ENCODE peak calls at places on chromosomes 3 and 15, in five cellular contexts. One of them, this sample, is unnamed.

GRCh38 chr15:65595960-65596359 is 15.0 kb downstream of the INTS14 start:
- DNase-seq in body of pancreas: no peak
- DNase-seq in esophagus muscularis mucosa: no peak
- DNase-seq in sigmoid colon: no peak
- DNase-seq in ovary: no peak
- DNase-seq in this sample: no peak

GRCh38 chr3:124078978-124079911 is 87.3 kb upstream of the ROPN1 start:
- DNase-seq in ovary: no peak
- DNase-seq in sigmoid colon: no peak
- DNase-seq in body of pancreas: peak
- DNase-seq in esophagus muscularis mucosa: no peak
- DNase-seq in this sample: no peak

GRCh38 chr3:71063768-71064287 is 519.7 kb downstream of the FOXP1 start:
- DNase-seq in sigmoid colon: no peak
- DNase-seq in ovary: no peak
- DNase-seq in body of pancreas: peak
- DNase-seq in esophagus muscularis mucosa: peak
- DNase-seq in this sample: no peak

GRCh38 chr15:66600240-66600627 is 34.4 kb upstream of the LCTL start:
- DNase-seq in body of pancreas: no peak
- DNase-seq in ovary: no peak
- DNase-seq in esophagus muscularis mucosa: no peak
- DNase-seq in sigmoid colon: no peak
- DNase-seq in this sample: no peak

GRCh38 chr3:72227536-72228070 is 442.7 kb upstream of the PROK2 start:
- DNase-seq in esophagus muscularis mucosa: no peak
- DNase-seq in body of pancreas: no peak
- DNase-seq in sigmoid colon: no peak
- DNase-seq in ovary: no peak
- DNase-seq in this sample: no peak

GRCh38 chr3:51675201-51675611 is 4.2 kb downstream of the TEX264 start:
- DNase-seq in body of pancreas: no peak
- DNase-seq in ovary: no peak
- DNase-seq in esophagus muscularis mucosa: no peak
- DNase-seq in sigmoid colon: peak
- DNase-seq in this sample: no peak

GRCh38 chr15:82890338-82891024 is 62.0 kb downstream of the HOMER2 start:
- DNase-seq in esophagus muscularis mucosa: no peak
- DNase-seq in ovary: no peak
- DNase-seq in body of pancreas: no peak
- DNase-seq in sigmoid colon: no peak
- DNase-seq in this sample: no peak

GRCh38 chr3:194487289-194488006 is 646 bp upstream of the ATP13A3 start:
- DNase-seq in body of pancreas: peak
- DNase-seq in sigmoid colon: peak
- DNase-seq in ovary: peak
- DNase-seq in esophagus muscularis mucosa: peak
- DNase-seq in this sample: peak

GRCh38 chr3:115381573-115381912 is 234.5 kb upstream of the ZBTB20 start:
- DNase-seq in body of pancreas: no peak
- DNase-seq in sigmoid colon: no peak
- DNase-seq in esophagus muscularis mucosa: no peak
- DNase-seq in ovary: no peak
- DNase-seq in this sample: no peak

GRCh38 chr3:102206506-102207145 is 228.2 kb upstream of the ZPLD1 start:
- DNase-seq in esophagus muscularis mucosa: peak
- DNase-seq in ovary: peak
- DNase-seq in body of pancreas: peak
- DNase-seq in sigmoid colon: peak
- DNase-seq in this sample: peak

GRCh38 chr3:142243134-142243533 is 17.7 kb upstream of the GK5 start:
- DNase-seq in body of pancreas: no peak
- DNase-seq in esophagus muscularis mucosa: no peak
- DNase-seq in ovary: no peak
- DNase-seq in sigmoid colon: no peak
- DNase-seq in this sample: no peak

GRCh38 chr3:52218454-52218853 is 7.0 kb downstream of the TLR9 start:
- DNase-seq in esophagus muscularis mucosa: no peak
- DNase-seq in sigmoid colon: no peak
- DNase-seq in ovary: peak
- DNase-seq in body of pancreas: no peak
- DNase-seq in this sample: peak

GRCh38 chr3:4729061-4729973 is 236.2 kb downstream of the ITPR1 start:
- DNase-seq in sigmoid colon: no peak
- DNase-seq in esophagus muscularis mucosa: no peak
- DNase-seq in body of pancreas: peak
- DNase-seq in ovary: no peak
- DNase-seq in this sample: no peak

GRCh38 chr15:68028808-68029207 is 25.3 kb upstream of the PIAS1 start:
- DNase-seq in esophagus muscularis mucosa: no peak
- DNase-seq in ovary: no peak
- DNase-seq in sigmoid colon: no peak
- DNase-seq in body of pancreas: no peak
- DNase-seq in this sample: no peak

GRCh38 chr3:194869482-194870169 is 183.9 kb downstream of the FAM43A start:
- DNase-seq in sigmoid colon: no peak
- DNase-seq in ovary: no peak
- DNase-seq in esophagus muscularis mucosa: no peak
- DNase-seq in body of pancreas: no peak
- DNase-seq in this sample: no peak

GRCh38 chr3:55357796-55358195 is 129.3 kb downstream of the WNT5A start:
- DNase-seq in sigmoid colon: no peak
- DNase-seq in body of pancreas: no peak
- DNase-seq in ovary: no peak
- DNase-seq in esophagus muscularis mucosa: no peak
- DNase-seq in this sample: no peak

GRCh38 chr15:82178061-82178460 is 84.5 kb downstream of the EFL1 start:
- DNase-seq in esophagus muscularis mucosa: no peak
- DNase-seq in body of pancreas: no peak
- DNase-seq in ovary: no peak
- DNase-seq in sigmoid colon: no peak
- DNase-seq in this sample: no peak

GRCh38 chr15:43220991-43221403 is at the start of gene EPB42:
- DNase-seq in body of pancreas: no peak
- DNase-seq in ovary: no peak
- DNase-seq in sigmoid colon: no peak
- DNase-seq in esophagus muscularis mucosa: no peak
- DNase-seq in this sample: no peak

GRCh38 chr3:98906230-98906629 is 4.7 kb upstream of the DCBLD2 start:
- DNase-seq in sigmoid colon: no peak
- DNase-seq in esophagus muscularis mucosa: no peak
- DNase-seq in ovary: no peak
- DNase-seq in body of pancreas: no peak
- DNase-seq in this sample: no peak

GRCh38 chr3:120475722-120476385 is 25.1 kb upstream of the FSTL1 start:
- DNase-seq in body of pancreas: no peak
- DNase-seq in sigmoid colon: no peak
- DNase-seq in esophagus muscularis mucosa: no peak
- DNase-seq in ovary: no peak
- DNase-seq in this sample: no peak

GRCh38 chr3:100706365-100706764 is 2.9 kb upstream of the TFG start:
- DNase-seq in sigmoid colon: no peak
- DNase-seq in body of pancreas: no peak
- DNase-seq in esophagus muscularis mucosa: no peak
- DNase-seq in ovary: no peak
- DNase-seq in this sample: no peak

GRCh38 chr3:182118081-182118480 is 406.4 kb downstream of the SOX2 start:
- DNase-seq in body of pancreas: no peak
- DNase-seq in ovary: no peak
- DNase-seq in sigmoid colon: no peak
- DNase-seq in esophagus muscularis mucosa: no peak
- DNase-seq in this sample: no peak

GRCh38 chr3:190671658-190672057 is 157.8 kb downstream of the IL1RAP start:
- DNase-seq in body of pancreas: no peak
- DNase-seq in ovary: no peak
- DNase-seq in esophagus muscularis mucosa: no peak
- DNase-seq in sigmoid colon: no peak
- DNase-seq in this sample: no peak

GRCh38 chr15:100291106-100291505 is 50.7 kb downstream of the ADAMTS17 start:
- DNase-seq in body of pancreas: no peak
- DNase-seq in sigmoid colon: no peak
- DNase-seq in ovary: no peak
- DNase-seq in esophagus muscularis mucosa: no peak
- DNase-seq in this sample: no peak

GRCh38 chr3:74491874-74492273 is 122.6 kb downstream of the CNTN3 start:
- DNase-seq in body of pancreas: no peak
- DNase-seq in sigmoid colon: no peak
- DNase-seq in ovary: no peak
- DNase-seq in esophagus muscularis mucosa: no peak
- DNase-seq in this sample: no peak

GRCh38 chr3:117892991-117893390 is 1141.7 kb downstream of the IGSF11 start:
- DNase-seq in esophagus muscularis mucosa: no peak
- DNase-seq in body of pancreas: no peak
- DNase-seq in ovary: no peak
- DNase-seq in sigmoid colon: no peak
- DNase-seq in this sample: no peak

GRCh38 chr3:197425485-197426131 is 127.2 kb upstream of the DLG1 start:
- DNase-seq in esophagus muscularis mucosa: no peak
- DNase-seq in body of pancreas: no peak
- DNase-seq in sigmoid colon: no peak
- DNase-seq in ovary: no peak
- DNase-seq in this sample: no peak

GRCh38 chr15:21261396-21261964 is 178.8 kb downstream of the POTEB3 start:
- DNase-seq in esophagus muscularis mucosa: no peak
- DNase-seq in sigmoid colon: peak
- DNase-seq in ovary: no peak
- DNase-seq in body of pancreas: no peak
- DNase-seq in this sample: no peak

GRCh38 chr3:119221779-119222320 is 18.8 kb downstream of the B4GALT4 start:
- DNase-seq in body of pancreas: no peak
- DNase-seq in esophagus muscularis mucosa: no peak
- DNase-seq in ovary: no peak
- DNase-seq in sigmoid colon: no peak
- DNase-seq in this sample: no peak

GRCh38 chr3:152718810-152719209 is 116.1 kb upstream of the P2RY1 start:
- DNase-seq in sigmoid colon: no peak
- DNase-seq in body of pancreas: no peak
- DNase-seq in ovary: no peak
- DNase-seq in esophagus muscularis mucosa: no peak
- DNase-seq in this sample: no peak

DNA sequence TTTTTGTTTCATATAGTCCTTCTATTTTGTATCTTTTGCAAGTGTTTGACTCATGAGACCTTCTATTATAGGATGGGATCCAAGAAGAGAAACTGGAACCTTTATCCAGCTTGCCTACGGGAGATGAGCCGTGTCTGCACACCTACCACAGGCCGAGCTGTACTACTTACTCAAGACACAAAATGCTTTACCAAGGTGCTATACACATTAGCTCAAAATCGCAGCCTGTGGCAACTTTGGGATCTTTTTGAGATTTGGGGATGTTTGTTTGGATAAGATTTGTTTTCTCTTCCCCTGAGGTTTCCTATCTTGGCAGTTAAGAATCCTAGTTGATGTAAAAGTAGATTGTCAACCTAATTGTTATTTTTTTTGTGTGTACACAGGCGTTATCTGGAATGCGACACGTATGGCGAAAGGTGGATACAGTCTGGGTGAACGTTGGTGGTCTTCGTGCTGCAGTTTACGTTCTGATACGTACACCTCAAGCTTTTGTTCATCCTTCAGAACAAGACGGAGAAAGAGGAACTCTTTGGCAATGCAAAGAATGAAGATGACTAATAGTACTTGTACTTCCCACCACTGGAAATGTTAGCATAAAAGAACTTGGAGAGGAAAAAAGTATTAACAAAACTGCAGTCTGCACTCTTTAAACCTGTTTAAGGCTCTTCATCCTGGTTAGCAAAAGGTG is 13.1 kb upstream of the SETD5 start:
- DNase-seq in body of pancreas: no peak
- DNase-seq in sigmoid colon: no peak
- DNase-seq in esophagus muscularis mucosa: no peak
- DNase-seq in ovary: no peak
- DNase-seq in this sample: no peak
- TF ChIP-seq POLR2A in body of pancreas: no peak
- TF ChIP-seq POLR2A in sigmoid colon: no peak
- TF ChIP-seq POLR2A in esophagus muscularis mucosa: no peak
- TF ChIP-seq POLR2A in ovary: no peak
- TF ChIP-seq POLR2A in this sample: no peak

DNA sequence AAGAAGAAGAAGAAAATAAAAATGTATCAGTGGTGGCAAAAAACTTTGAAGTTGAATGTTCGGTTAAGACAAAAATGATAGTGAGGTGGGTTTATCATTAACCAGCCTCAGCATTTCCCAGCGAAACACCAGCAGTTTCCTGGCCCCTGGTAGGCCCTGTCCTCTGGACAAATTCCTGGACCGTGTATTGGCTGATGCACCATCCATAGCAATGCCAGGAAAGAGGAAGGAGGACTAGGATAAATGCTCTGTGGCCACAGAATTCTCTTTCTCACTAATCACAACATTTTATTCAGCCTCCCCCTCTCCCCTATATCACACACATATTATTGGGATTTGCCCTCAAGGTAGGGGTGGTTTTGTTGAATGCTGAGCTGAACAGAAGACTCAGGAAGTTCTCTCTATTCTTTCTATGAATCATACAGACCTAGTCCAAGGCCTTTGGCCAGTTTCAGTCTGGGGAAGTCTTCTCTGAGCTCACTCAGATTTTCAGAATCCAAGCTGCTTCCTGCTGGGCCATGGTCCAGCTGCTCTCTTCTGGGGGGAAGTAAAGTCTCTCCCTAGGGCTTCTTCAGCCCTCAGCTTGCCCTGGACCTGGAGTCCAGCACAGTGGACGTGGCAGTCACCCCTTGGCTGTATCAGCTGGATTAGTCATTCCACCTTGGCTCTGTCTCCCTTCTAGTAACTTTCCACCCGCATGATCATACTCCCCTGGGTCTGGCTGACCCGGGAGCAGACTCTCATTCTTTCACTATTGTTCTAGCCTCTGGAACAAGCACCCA is 27.6 kb downstream of the SLC28A1 start:
- DNase-seq in ovary: peak
- DNase-seq in sigmoid colon: peak
- DNase-seq in esophagus muscularis mucosa: peak
- DNase-seq in body of pancreas: peak
- DNase-seq in this sample: peak
- H3K4me3 ChIP-seq in ovary: no peak
- H3K4me3 ChIP-seq in sigmoid colon: no peak
- H3K4me3 ChIP-seq in esophagus muscularis mucosa: no peak
- H3K4me3 ChIP-seq in body of pancreas: no peak
- H3K4me3 ChIP-seq in this sample: no peak

GRCh38 chr15:59885832-59886231 is 118.3 kb upstream of the FOXB1 start:
- DNase-seq in ovary: no peak
- DNase-seq in sigmoid colon: no peak
- DNase-seq in body of pancreas: peak
- DNase-seq in esophagus muscularis mucosa: no peak
- DNase-seq in this sample: no peak
- H3K27ac ChIP-seq in ovary: no peak
- H3K27ac ChIP-seq in sigmoid colon: no peak
- H3K27ac ChIP-seq in body of pancreas: no peak
- H3K27ac ChIP-seq in esophagus muscularis mucosa: no peak
- H3K27ac ChIP-seq in this sample: no peak

GRCh38 chr3:36417237-36417636 is 36.9 kb downstream of the STAC start:
- DNase-seq in body of pancreas: no peak
- DNase-seq in esophagus muscularis mucosa: no peak
- DNase-seq in ovary: no peak
- DNase-seq in sigmoid colon: no peak
- DNase-seq in this sample: no peak
- TF ChIP-seq POLR2A in body of pancreas: no peak
- TF ChIP-seq POLR2A in esophagus muscularis mucosa: no peak
- TF ChIP-seq POLR2A in ovary: no peak
- TF ChIP-seq POLR2A in sigmoid colon: no peak
- TF ChIP-seq POLR2A in this sample: no peak